ENCODE peak calls at places on chromosomes 2 and 18, in ten cellular contexts. T is cardiac muscle cell; L is hypothalamus; N is activated CD8-positive, alpha-beta T cell treated with anti-CD3 and anti-CD28 coated beads for 36 hours; D is breast epithelium; C is HCT116; Y is effector CD8-positive, alpha-beta T cell; V is iris pigment epithelial cell; J is GM20000; B is NCI-H2029 treated with DMSO at 0.1 percent for 48 hours. E is an unnamed sample.

GRCh38 chr2:36512705-36513104 is 85.3 kb downstream of the FEZ2 start:
- DNase-seq in N (no peak), C (no peak), Y (no peak), J (no peak), D (no peak), B (no peak), T (no peak), V (no peak), L (no peak), E (no peak)

GRCh38 chr2:197993830-197994229 is 189.4 kb downstream of the PLCL1 start:
- DNase-seq in T (peak), J (no peak), B (no peak), L (no peak), Y (no peak), V (no peak), N (peak), D (no peak), C (no peak), E (peak)

GRCh38 chr18:66603941-66604627 is at the start of gene CDH19:
- DNase-seq in D (no peak), C (no peak), L (no peak), Y (no peak), T (peak), B (no peak), J (no peak), N (no peak), V (no peak), E (no peak)

GRCh38 chr2:109448946-109449788 is 164.6 kb downstream of the SEPTIN10 start:
- DNase-seq in D (peak), Y (no peak), T (peak), L (no peak), V (no peak), B (peak), J (no peak), C (peak), N (no peak), E (peak)

GRCh38 chr18:61901334-61901986 is 8.7 kb upstream of the RNF152 start:
- DNase-seq in L (no peak), N (peak), Y (peak), T (peak), C (peak), V (peak), J (peak), B (peak), D (no peak), E (peak)

GRCh38 chr18:26941608-26942007 is 76.1 kb upstream of the AQP4 start:
- DNase-seq in Y (no peak), D (peak), L (no peak), V (no peak), T (no peak), J (no peak), B (no peak), C (no peak), N (no peak), E (no peak)

GRCh38 chr18:28529644-28530043 is 352.7 kb upstream of the CDH2 start:
- DNase-seq in D (no peak), T (no peak), C (no peak), Y (no peak), L (no peak), V (peak), N (no peak), B (no peak), J (no peak), E (no peak)

GRCh38 chr18:13473751-13474150 is 252.6 kb downstream of the FAM210A start:
- DNase-seq in C (no peak), L (no peak), B (no peak), D (no peak), J (no peak), T (no peak), Y (no peak), N (no peak), V (no peak), E (no peak)

GRCh38 chr18:58856881-58857280 is 7.8 kb upstream of the ZNF532 start:
- DNase-seq in B (no peak), T (no peak), L (no peak), V (peak), C (no peak), N (no peak), J (no peak), Y (no peak), D (no peak), E (peak)

GRCh38 chr2:113848758-113849460 is 41.0 kb upstream of the ACTR3 start:
- DNase-seq in C (peak), V (peak), B (no peak), N (peak), D (no peak), Y (no peak), T (no peak), L (no peak), J (no peak), E (peak)

GRCh38 chr2:147630585-147630984 is 214.2 kb upstream of the ACVR2A start:
- DNase-seq in N (peak), J (no peak), L (no peak), C (no peak), D (no peak), Y (no peak), V (no peak), T (no peak), B (no peak), E (peak)

E was measured in fibroblast of mammary gland.